ENCODE peak calls at places on chromosomes 12 and 14, in eight cellular contexts. B is testis; C is lung; N is CD8-positive, alpha-beta T cell; I is AG09309; D is mucosa of descending colon; K is left ventricle myocardium inferior; S is neural crest cell. T is an unnamed sample.

GRCh38 chr12:38392584-38393144 is 76.1 kb downstream of the ALG10B start:
- DNase-seq in B (no peak), C (no peak), N (no peak), I (no peak), D (no peak), K (no peak), S (no peak), T (no peak)

GRCh38 chr12:72346331-72346944 is 74.3 kb downstream of the TRHDE start:
- DNase-seq in B (peak), C (peak), N (no peak), I (peak), D (peak), K (no peak), S (peak), T (peak)

GRCh38 chr12:121443911-121444841 is 44.3 kb downstream of the RNF34 start:
- DNase-seq in B (no peak), C (no peak), N (no peak), I (no peak), D (peak), K (no peak), S (no peak), T (no peak)

GRCh38 chr14:90453401-90453951 is 56.6 kb downstream of the CALM1 start:
- DNase-seq in B (peak), C (no peak), N (no peak), I (no peak), D (no peak), K (peak), S (no peak), T (no peak)

GRCh38 chr14:34331728-34332623 is 130.1 kb downstream of the SPTSSA start:
- DNase-seq in B (peak), C (peak), N (peak), I (no peak), D (peak), K (peak), S (peak), T (peak)

GRCh38 chr14:53376064-53376463 is 222.9 kb upstream of the DDHD1 start:
- DNase-seq in B (no peak), C (no peak), N (no peak), I (no peak), D (no peak), K (no peak), S (no peak), T (no peak)

GRCh38 chr12:82527165-82527780 is 159.4 kb upstream of the TMTC2 start:
- DNase-seq in B (peak), C (no peak), N (no peak), I (peak), D (peak), K (no peak), S (peak), T (no peak)

GRCh38 chr12:70080577-70080976 is 162.7 kb upstream of the CNOT2 start:
- DNase-seq in B (no peak), C (no peak), N (no peak), I (no peak), D (no peak), K (no peak), S (no peak), T (no peak)

GRCh38 chr12:52924764-52925716 is 20.2 kb upstream of the KRT8 start:
- DNase-seq in B (no peak), C (no peak), N (no peak), I (peak), D (peak), K (no peak), S (no peak), T (no peak)

GRCh38 chr14:93007225-93007997 is 84.5 kb downstream of the CHGA start:
- DNase-seq in B (no peak), C (peak), N (no peak), I (peak), D (peak), K (no peak), S (no peak), T (no peak)

GRCh38 chr12:94290353-94290752 is 142.0 kb downstream of the PLXNC1 start:
- DNase-seq in B (no peak), C (no peak), N (no peak), I (no peak), D (no peak), K (no peak), S (no peak), T (no peak)

GRCh38 chr12:62211510-62211909 is 48.7 kb upstream of the USP15 start:
- DNase-seq in B (no peak), C (no peak), N (no peak), I (no peak), D (no peak), K (no peak), S (no peak), T (no peak)

GRCh38 chr12:116266220-116266619 is 11.3 kb downstream of the MED13L start:
- DNase-seq in B (peak), C (no peak), N (no peak), I (no peak), D (no peak), K (no peak), S (no peak), T (no peak)

GRCh38 chr12:113090740-113091139 is 34.2 kb downstream of the DTX1 start:
- DNase-seq in B (no peak), C (no peak), N (no peak), I (no peak), D (no peak), K (no peak), S (no peak), T (no peak)

GRCh38 chr14:32762886-32763285 is 175.8 kb upstream of the NPAS3 start:
- DNase-seq in B (no peak), C (no peak), N (no peak), I (no peak), D (no peak), K (no peak), S (no peak), T (no peak)

GRCh38 chr12:56840922-56841321 is 77.8 kb downstream of the HSD17B6 start:
- DNase-seq in B (no peak), C (no peak), N (no peak), I (no peak), D (no peak), K (no peak), S (no peak), T (peak)

GRCh38 chr14:72965249-72965648 is 39.0 kb downstream of the DCAF4 start:
- DNase-seq in B (no peak), C (no peak), N (no peak), I (no peak), D (no peak), K (no peak), S (no peak), T (no peak)

GRCh38 chr12:86429824-86430223 is 173.6 kb upstream of the MGAT4C start:
- DNase-seq in B (no peak), C (no peak), N (no peak), I (no peak), D (no peak), K (no peak), S (no peak), T (no peak)

GRCh38 chr12:50110762-50111416 is 1.1 kb upstream of the COX14 start:
- DNase-seq in B (peak), C (peak), N (no peak), I (no peak), D (peak), K (peak), S (no peak), T (peak)

GRCh38 chr14:23362200-23362599 is 2.8 kb downstream of the EFS start:
- DNase-seq in B (no peak), C (no peak), N (no peak), I (no peak), D (no peak), K (no peak), S (no peak), T (peak)

GRCh38 chr12:29545102-29545467 is 47.6 kb upstream of the OVCH1 start:
- DNase-seq in B (no peak), C (no peak), N (no peak), I (no peak), D (no peak), K (no peak), S (no peak), T (no peak)

GRCh38 chr14:99234982-99235491 is 37.0 kb downstream of the BCL11B start:
- DNase-seq in B (no peak), C (no peak), N (no peak), I (no peak), D (no peak), K (no peak), S (peak), T (peak)

GRCh38 chr12:112419269-112420133 is 754 bp downstream of the PTPN11 start:
- DNase-seq in B (peak), C (peak), N (no peak), I (peak), D (peak), K (peak), S (no peak), T (no peak)

GRCh38 chr12:6826734-6827436 is 1.3 kb upstream of the P3H3 start:
- DNase-seq in B (no peak), C (no peak), N (no peak), I (no peak), D (no peak), K (no peak), S (no peak), T (no peak)

GRCh38 chr12:45914090-45914489 is 76.3 kb downstream of the SCAF11 start:
- DNase-seq in B (no peak), C (no peak), N (no peak), I (peak), D (no peak), K (no peak), S (no peak), T (no peak)

GRCh38 chr12:63410197-63410596 is 258.1 kb downstream of the DPY19L2 start:
- DNase-seq in B (no peak), C (no peak), N (no peak), I (no peak), D (no peak), K (no peak), S (no peak), T (no peak)

GRCh38 chr14:53620325-53620716 is 336.3 kb downstream of the BMP4 start:
- DNase-seq in B (no peak), C (no peak), N (no peak), I (no peak), D (no peak), K (no peak), S (no peak), T (no peak)

GRCh38 chr12:115163710-115164109 is 479.7 kb upstream of the TBX3 start:
- DNase-seq in B (no peak), C (no peak), N (no peak), I (no peak), D (no peak), K (no peak), S (no peak), T (no peak)

GRCh38 chr12:56880416-56881035 is 53.7 kb downstream of the SDR9C7 start:
- DNase-seq in B (no peak), C (no peak), N (no peak), I (no peak), D (no peak), K (no peak), S (no peak), T (no peak)

GRCh38 chr12:19409376-19409775 is 29.9 kb upstream of the AEBP2 start:
- DNase-seq in B (no peak), C (no peak), N (no peak), I (no peak), D (no peak), K (no peak), S (no peak), T (no peak)

GRCh38 chr12:54232790-54233189 is 44.0 kb upstream of the SMUG1 start:
- DNase-seq in B (no peak), C (no peak), N (no peak), I (peak), D (no peak), K (no peak), S (no peak), T (no peak)

GRCh38 chr12:12356886-12357696 is at the start of gene BORCS5:
- DNase-seq in B (peak), C (peak), N (peak), I (peak), D (peak), K (peak), S (peak), T (peak)
- TF ChIP-seq CTCF in B (no peak), C (peak), N (peak), I (no peak), D (no peak), K (peak), S (peak), T (no peak)

DNA sequence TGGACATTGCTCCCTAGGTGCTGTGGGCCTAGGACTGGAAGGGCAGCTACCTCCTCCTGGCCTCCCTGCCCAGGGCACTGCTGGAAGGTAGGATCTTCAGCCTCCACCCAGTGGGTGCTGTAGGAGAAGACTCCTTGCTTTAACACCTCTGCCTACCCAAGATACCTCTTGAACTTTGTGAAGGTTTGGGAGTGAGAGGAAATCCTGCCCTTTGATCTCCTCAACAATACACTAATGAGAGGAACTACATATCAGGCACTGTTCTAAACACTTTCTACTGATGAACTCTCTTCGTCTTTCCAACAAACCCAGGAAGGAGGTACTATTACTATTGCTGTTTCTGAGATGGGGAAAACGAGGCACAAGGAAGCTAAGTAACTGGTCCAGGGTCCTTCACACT is 66.9 kb downstream of the PLEKHG3 start:
- DNase-seq in B (no peak), C (no peak), N (no peak), I (no peak), D (no peak), K (no peak), S (no peak), T (no peak)
- TF ChIP-seq CTCF in B (no peak), C (no peak), N (no peak), I (no peak), D (no peak), K (no peak), S (no peak), T (no peak)

DNA sequence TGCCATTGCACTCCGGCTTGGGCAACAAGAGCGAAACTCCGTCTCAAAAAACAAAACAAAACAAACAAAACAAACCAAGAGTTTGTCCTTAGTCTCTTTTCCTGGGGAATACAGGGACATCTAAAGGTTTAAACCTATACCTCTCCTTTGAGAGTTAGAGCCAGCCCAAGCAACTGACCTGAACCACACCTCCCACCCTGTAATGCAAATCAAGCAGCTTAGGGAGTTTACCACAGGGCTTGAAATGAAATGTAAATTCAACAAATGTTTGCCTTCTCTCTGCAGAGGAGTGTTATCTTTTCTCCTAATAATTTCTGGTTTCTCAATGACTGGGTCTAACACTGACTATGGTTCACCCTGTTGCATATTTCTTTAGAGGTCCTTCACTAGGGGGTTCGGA is 16.7 kb downstream of the PPP1CC start:
- DNase-seq in B (no peak), C (no peak), N (no peak), I (no peak), D (no peak), K (no peak), S (no peak), T (no peak)
- TF ChIP-seq CTCF in B (no peak), C (no peak), N (no peak), I (no peak), D (no peak), K (no peak), S (no peak), T (no peak)

DNA sequence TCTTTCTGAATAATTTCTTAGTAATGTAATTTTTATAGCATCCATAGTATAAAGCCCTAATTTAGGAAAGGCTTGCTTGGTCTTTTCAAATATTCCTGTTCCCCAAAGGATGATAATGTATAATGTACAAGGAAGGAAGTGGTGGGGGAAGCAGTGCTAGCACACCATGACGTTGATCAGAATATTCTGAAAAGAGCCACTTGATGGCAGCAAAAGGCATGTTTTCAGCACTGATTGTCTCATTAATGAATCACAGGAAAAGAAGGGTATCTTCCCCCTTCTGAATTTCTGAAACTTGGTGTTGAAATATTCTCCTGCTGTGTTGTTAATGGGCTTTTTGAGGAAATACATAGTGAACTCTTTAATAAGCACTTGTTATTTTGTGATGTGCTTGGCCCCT is 121.9 kb downstream of the TMEM117 start:
- DNase-seq in B (peak), C (no peak), N (no peak), I (peak), D (peak), K (no peak), S (peak), T (no peak)
- TF ChIP-seq CTCF in B (no peak), C (peak), N (no peak), I (peak), D (no peak), K (peak), S (peak), T (peak)

DNA sequence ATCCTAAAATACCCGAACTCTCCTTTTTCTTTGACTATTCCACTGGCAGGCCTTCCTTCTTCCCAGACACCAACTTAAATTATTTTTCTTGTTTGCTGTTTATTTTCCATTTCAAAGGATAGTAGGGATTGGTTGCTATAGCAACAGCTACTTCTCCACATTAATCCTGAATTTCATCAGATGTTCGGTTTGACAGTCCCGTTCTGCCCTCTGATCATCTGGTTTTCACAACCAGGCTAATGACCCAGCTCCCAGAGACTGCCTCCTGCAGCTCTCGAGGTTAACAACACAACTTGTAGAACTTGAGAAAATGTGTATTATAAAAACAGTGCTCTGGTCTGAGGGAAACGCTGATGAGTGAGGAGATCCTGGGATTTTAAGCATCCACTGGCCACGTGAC is 45.5 kb downstream of the NUAK1 start:
- DNase-seq in B (no peak), C (no peak), N (no peak), I (no peak), D (no peak), K (no peak), S (no peak), T (no peak)
- TF ChIP-seq CTCF in B (no peak), C (no peak), N (no peak), I (no peak), D (no peak), K (no peak), S (no peak), T (no peak)

GRCh38 chr12:8032242-8033152 is at the start of gene FOXJ2:
- DNase-seq in B (peak), C (peak), N (peak), I (no peak), D (peak), K (peak), S (peak), T (peak)
- TF ChIP-seq CTCF in B (no peak), C (no peak), N (no peak), I (peak), D (no peak), K (no peak), S (peak), T (peak)

DNA sequence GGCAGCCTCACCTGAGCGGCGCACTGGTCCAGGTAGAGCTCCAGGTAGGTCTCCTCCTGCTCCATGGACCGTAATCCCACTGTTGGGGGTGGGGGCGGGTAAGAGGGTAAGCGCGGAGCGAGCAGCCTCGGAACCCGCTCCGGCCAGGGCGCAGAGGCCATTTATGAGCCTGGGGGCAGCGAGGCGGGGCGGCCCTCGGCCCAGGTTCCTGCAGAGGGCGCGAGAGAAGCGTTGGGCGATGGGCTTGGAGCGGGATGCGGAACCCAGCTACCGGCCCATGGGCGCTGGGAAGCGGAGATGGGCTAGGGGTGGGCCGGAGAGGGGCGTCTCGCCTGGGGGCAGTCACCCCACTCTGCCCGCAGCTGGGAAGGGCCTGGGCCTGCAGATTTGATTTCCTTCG is at the start of gene TBPL2:
- DNase-seq in B (no peak), C (no peak), N (no peak), I (no peak), D (no peak), K (no peak), S (no peak), T (peak)
- TF ChIP-seq CTCF in B (no peak), C (no peak), N (no peak), I (no peak), D (no peak), K (peak), S (peak), T (no peak)

GRCh38 chr12:58741226-58741625 is 179.1 kb downstream of the LRIG3 start:
- DNase-seq in B (no peak), C (no peak), N (no peak), I (no peak), D (no peak), K (no peak), S (no peak), T (no peak)
- TF ChIP-seq CTCF in B (no peak), C (no peak), N (no peak), I (no peak), D (no peak), K (no peak), S (no peak), T (no peak)